ENCODE peak calls at places on chromosomes 6 and 20, in six cellular contexts. T is NCI-H1105; S is Ammon's horn; B is stimulated activated CD4-positive, alpha-beta T cell treated with anti-CD3 and anti-CD28 coated beads, Interleukin-12 subunit alpha, Interleukin-12 subunit beta, amount 100 ng/mL, for 48 hours; Y is dorsolateral prefrontal cortex; K is amniotic epithelial cell. L is an unnamed sample.

GRCh38 chr6:166494757-166495486 is 91.6 kb downstream of the RAMACL start:
- DNase-seq in B (peak), S (peak), Y (peak), K (no peak), T (no peak), L (peak)

GRCh38 chr6:137240168-137240567 is 21.0 kb upstream of the IFNGR1 start:
- DNase-seq in K (peak), T (no peak), S (peak), B (no peak), Y (no peak), L (peak)

GRCh38 chr6:133001040-133001570 is 186.7 kb downstream of the RPS12 start:
- DNase-seq in B (no peak), S (no peak), T (no peak), K (no peak), Y (no peak), L (no peak)

GRCh38 chr6:121033091-121033490 is 301.2 kb downstream of the TBC1D32 start:
- DNase-seq in Y (no peak), S (no peak), B (no peak), K (no peak), T (no peak), L (no peak)

GRCh38 chr6:126047648-126048047 is 61.3 kb downstream of the TRMT11 start:
- DNase-seq in S (no peak), B (no peak), K (no peak), T (no peak), Y (no peak), L (no peak)

GRCh38 chr6:57248311-57248895 is 26.3 kb upstream of the RAB23 start:
- DNase-seq in K (no peak), S (no peak), T (no peak), B (no peak), Y (no peak), L (no peak)

GRCh38 chr6:20534295-20534897 is at the start of gene CDKAL1:
- DNase-seq in S (peak), Y (peak), K (peak), T (peak), B (peak), L (peak)

GRCh38 chr20:24985802-24986201 is 6.7 kb downstream of the APMAP start:
- DNase-seq in B (no peak), S (no peak), Y (no peak), T (no peak), K (no peak), L (no peak)

GRCh38 chr6:170433163-170434095 is 119.7 kb downstream of the PSMB1 start:
- DNase-seq in S (no peak), Y (no peak), T (no peak), K (no peak), B (no peak), L (no peak)

GRCh38 chr20:62768234-62768814 is 27.9 kb upstream of the MRGBP start:
- DNase-seq in B (no peak), K (no peak), S (no peak), Y (no peak), T (no peak), L (no peak)

GRCh38 chr6:132893772-132894490 is 79.6 kb downstream of the RPS12 start:
- DNase-seq in T (no peak), S (no peak), B (no peak), K (no peak), Y (no peak), L (no peak)

GRCh38 chr20:36532388-36532787 is 8.9 kb upstream of the MYL9 start:
- DNase-seq in S (no peak), B (no peak), T (peak), Y (no peak), K (no peak), L (no peak)

GRCh38 chr20:46970937-46971630 is 76.4 kb downstream of the EYA2 start:
- DNase-seq in Y (no peak), B (no peak), K (peak), S (peak), T (peak), L (peak)

GRCh38 chr20:31988430-31989015 is 20.6 kb downstream of the XKR7 start:
- DNase-seq in B (no peak), T (no peak), K (no peak), S (no peak), Y (no peak), L (no peak)